ENCODE peak calls at places on chromosomes 12 and 14, in eight cellular contexts. One of them, this sample, is unnamed.

GRCh38 chr12:93115646-93116045 is 186.6 kb upstream of the EEA1 start:
- DNase-seq in tibial artery: no peak
- DNase-seq in AG10803: peak; percentile 39
- DNase-seq in stimulated activated CD4-positive, alpha-beta T cell treated with anti-CD3 and anti-CD28 coated beads, Interleukin-4, amount 100 ng/mL, for 1 hour: no peak
- DNase-seq in Caco-2: no peak
- DNase-seq in islet precursor cell: no peak
- DNase-seq in transverse colon: peak; percentile 30
- DNase-seq in activated T-helper 1 cell treated with Interleukin-2 at 50 U/mL for 16 hours: no peak
- DNase-seq in this sample: no peak

GRCh38 chr12:49621651-49622500 is 1.5 kb upstream of the PRPF40B start:
- DNase-seq in tibial artery: no peak
- DNase-seq in AG10803: no peak
- DNase-seq in stimulated activated CD4-positive, alpha-beta T cell treated with anti-CD3 and anti-CD28 coated beads, Interleukin-4, amount 100 ng/mL, for 1 hour: no peak
- DNase-seq in Caco-2: peak; percentile 31
- DNase-seq in islet precursor cell: peak; percentile 51
- DNase-seq in transverse colon: no peak
- DNase-seq in activated T-helper 1 cell treated with Interleukin-2 at 50 U/mL for 16 hours: no peak
- DNase-seq in this sample: no peak

GRCh38 chr14:69612759-69613145 is 1.4 kb downstream of the SUSD6 start:
- DNase-seq in tibial artery: no peak
- DNase-seq in AG10803: peak; percentile 23
- DNase-seq in stimulated activated CD4-positive, alpha-beta T cell treated with anti-CD3 and anti-CD28 coated beads, Interleukin-4, amount 100 ng/mL, for 1 hour: no peak
- DNase-seq in Caco-2: no peak
- DNase-seq in islet precursor cell: no peak
- DNase-seq in transverse colon: no peak
- DNase-seq in activated T-helper 1 cell treated with Interleukin-2 at 50 U/mL for 16 hours: no peak
- DNase-seq in this sample: no peak

GRCh38 chr12:60935981-60936761 is 1324.0 kb upstream of the USP15 start:
- DNase-seq in tibial artery: no peak
- DNase-seq in AG10803: no peak
- DNase-seq in stimulated activated CD4-positive, alpha-beta T cell treated with anti-CD3 and anti-CD28 coated beads, Interleukin-4, amount 100 ng/mL, for 1 hour: no peak
- DNase-seq in Caco-2: peak; percentile 4
- DNase-seq in islet precursor cell: peak; percentile 60
- DNase-seq in transverse colon: no peak
- DNase-seq in activated T-helper 1 cell treated with Interleukin-2 at 50 U/mL for 16 hours: no peak
- DNase-seq in this sample: no peak

GRCh38 chr14:30958555-30959407 is 66.7 kb upstream of the AP4S1 start:
- DNase-seq in tibial artery: no peak
- DNase-seq in AG10803: no peak
- DNase-seq in stimulated activated CD4-positive, alpha-beta T cell treated with anti-CD3 and anti-CD28 coated beads, Interleukin-4, amount 100 ng/mL, for 1 hour: no peak
- DNase-seq in Caco-2: no peak
- DNase-seq in islet precursor cell: no peak
- DNase-seq in transverse colon: no peak
- DNase-seq in activated T-helper 1 cell treated with Interleukin-2 at 50 U/mL for 16 hours: no peak
- DNase-seq in this sample: no peak

GRCh38 chr14:63045234-63045611 is at the start of gene KCNH5:
- DNase-seq in tibial artery: no peak
- DNase-seq in AG10803: peak; percentile 12
- DNase-seq in stimulated activated CD4-positive, alpha-beta T cell treated with anti-CD3 and anti-CD28 coated beads, Interleukin-4, amount 100 ng/mL, for 1 hour: peak; percentile 5
- DNase-seq in Caco-2: no peak
- DNase-seq in islet precursor cell: peak; percentile 94
- DNase-seq in transverse colon: no peak
- DNase-seq in activated T-helper 1 cell treated with Interleukin-2 at 50 U/mL for 16 hours: no peak
- DNase-seq in this sample: no peak

GRCh38 chr14:102949062-102949800 is 26.8 kb downstream of the AMN start:
- DNase-seq in tibial artery: no peak
- DNase-seq in AG10803: peak; percentile 81
- DNase-seq in stimulated activated CD4-positive, alpha-beta T cell treated with anti-CD3 and anti-CD28 coated beads, Interleukin-4, amount 100 ng/mL, for 1 hour: peak; percentile 32
- DNase-seq in Caco-2: no peak
- DNase-seq in islet precursor cell: peak; percentile 56
- DNase-seq in transverse colon: peak; percentile 48
- DNase-seq in activated T-helper 1 cell treated with Interleukin-2 at 50 U/mL for 16 hours: peak; percentile 18
- DNase-seq in this sample: peak; percentile 77

GRCh38 chr14:92093320-92093719 is 13.1 kb downstream of the ATXN3 start:
- DNase-seq in tibial artery: no peak
- DNase-seq in AG10803: no peak
- DNase-seq in stimulated activated CD4-positive, alpha-beta T cell treated with anti-CD3 and anti-CD28 coated beads, Interleukin-4, amount 100 ng/mL, for 1 hour: no peak
- DNase-seq in Caco-2: peak; percentile 13
- DNase-seq in islet precursor cell: no peak
- DNase-seq in transverse colon: no peak
- DNase-seq in activated T-helper 1 cell treated with Interleukin-2 at 50 U/mL for 16 hours: no peak
- DNase-seq in this sample: no peak

GRCh38 chr14:69133206-69134125 is 19.5 kb downstream of the DCAF5 start:
- DNase-seq in tibial artery: no peak
- DNase-seq in AG10803: peak; percentile 67
- DNase-seq in stimulated activated CD4-positive, alpha-beta T cell treated with anti-CD3 and anti-CD28 coated beads, Interleukin-4, amount 100 ng/mL, for 1 hour: no peak
- DNase-seq in Caco-2: peak; percentile 6
- DNase-seq in islet precursor cell: peak; percentile 53
- DNase-seq in transverse colon: no peak
- DNase-seq in activated T-helper 1 cell treated with Interleukin-2 at 50 U/mL for 16 hours: no peak
- DNase-seq in this sample: peak; percentile 13

GRCh38 chr14:100302616-100303015 is 3.6 kb downstream of the SLC25A29 start:
- DNase-seq in tibial artery: no peak
- DNase-seq in AG10803: no peak
- DNase-seq in stimulated activated CD4-positive, alpha-beta T cell treated with anti-CD3 and anti-CD28 coated beads, Interleukin-4, amount 100 ng/mL, for 1 hour: no peak
- DNase-seq in Caco-2: no peak
- DNase-seq in islet precursor cell: no peak
- DNase-seq in transverse colon: no peak
- DNase-seq in activated T-helper 1 cell treated with Interleukin-2 at 50 U/mL for 16 hours: no peak
- DNase-seq in this sample: no peak

GRCh38 chr12:11510671-11511070 is 115.3 kb upstream of the PRB2 start:
- DNase-seq in tibial artery: no peak
- DNase-seq in AG10803: no peak
- DNase-seq in stimulated activated CD4-positive, alpha-beta T cell treated with anti-CD3 and anti-CD28 coated beads, Interleukin-4, amount 100 ng/mL, for 1 hour: no peak
- DNase-seq in Caco-2: no peak
- DNase-seq in islet precursor cell: no peak
- DNase-seq in transverse colon: no peak
- DNase-seq in activated T-helper 1 cell treated with Interleukin-2 at 50 U/mL for 16 hours: no peak
- DNase-seq in this sample: no peak

GRCh38 chr12:92987846-92988621 is 58.9 kb upstream of the EEA1 start:
- DNase-seq in tibial artery: peak; percentile 48
- DNase-seq in AG10803: no peak
- DNase-seq in stimulated activated CD4-positive, alpha-beta T cell treated with anti-CD3 and anti-CD28 coated beads, Interleukin-4, amount 100 ng/mL, for 1 hour: no peak
- DNase-seq in Caco-2: peak; percentile 61
- DNase-seq in islet precursor cell: peak; percentile 72
- DNase-seq in transverse colon: peak; percentile 50
- DNase-seq in activated T-helper 1 cell treated with Interleukin-2 at 50 U/mL for 16 hours: no peak
- DNase-seq in this sample: peak; percentile 36

GRCh38 chr12:20212658-20213387 is 155.5 kb upstream of the PDE3A start:
- DNase-seq in tibial artery: peak; percentile 91
- DNase-seq in AG10803: peak; percentile 97
- DNase-seq in stimulated activated CD4-positive, alpha-beta T cell treated with anti-CD3 and anti-CD28 coated beads, Interleukin-4, amount 100 ng/mL, for 1 hour: no peak
- DNase-seq in Caco-2: peak; percentile 32
- DNase-seq in islet precursor cell: peak; percentile 99
- DNase-seq in transverse colon: peak; percentile 65
- DNase-seq in activated T-helper 1 cell treated with Interleukin-2 at 50 U/mL for 16 hours: no peak
- DNase-seq in this sample: peak; percentile 76

GRCh38 chr14:89428556-89429196 is 11.6 kb upstream of the FOXN3 start:
- DNase-seq in tibial artery: peak; percentile 57
- DNase-seq in AG10803: peak; percentile 61
- DNase-seq in stimulated activated CD4-positive, alpha-beta T cell treated with anti-CD3 and anti-CD28 coated beads, Interleukin-4, amount 100 ng/mL, for 1 hour: no peak
- DNase-seq in Caco-2: peak; percentile 3
- DNase-seq in islet precursor cell: peak; percentile 81
- DNase-seq in transverse colon: no peak
- DNase-seq in activated T-helper 1 cell treated with Interleukin-2 at 50 U/mL for 16 hours: no peak
- DNase-seq in this sample: peak; percentile 38

GRCh38 chr12:113659416-113659815 is 187.7 kb upstream of the LHX5 start:
- DNase-seq in tibial artery: no peak
- DNase-seq in AG10803: no peak
- DNase-seq in stimulated activated CD4-positive, alpha-beta T cell treated with anti-CD3 and anti-CD28 coated beads, Interleukin-4, amount 100 ng/mL, for 1 hour: no peak
- DNase-seq in Caco-2: no peak
- DNase-seq in islet precursor cell: no peak
- DNase-seq in transverse colon: no peak
- DNase-seq in activated T-helper 1 cell treated with Interleukin-2 at 50 U/mL for 16 hours: no peak
- DNase-seq in this sample: no peak

GRCh38 chr12:96719671-96720362 is 187.2 kb upstream of the NEDD1 start:
- DNase-seq in tibial artery: no peak
- DNase-seq in AG10803: peak; percentile 11
- DNase-seq in stimulated activated CD4-positive, alpha-beta T cell treated with anti-CD3 and anti-CD28 coated beads, Interleukin-4, amount 100 ng/mL, for 1 hour: no peak
- DNase-seq in Caco-2: no peak
- DNase-seq in islet precursor cell: no peak
- DNase-seq in transverse colon: peak; percentile 9
- DNase-seq in activated T-helper 1 cell treated with Interleukin-2 at 50 U/mL for 16 hours: no peak
- DNase-seq in this sample: no peak

GRCh38 chr12:10695852-10696251 is 22.0 kb upstream of the STYK1 start:
- DNase-seq in tibial artery: no peak
- DNase-seq in AG10803: no peak
- DNase-seq in stimulated activated CD4-positive, alpha-beta T cell treated with anti-CD3 and anti-CD28 coated beads, Interleukin-4, amount 100 ng/mL, for 1 hour: no peak
- DNase-seq in Caco-2: no peak
- DNase-seq in islet precursor cell: no peak
- DNase-seq in transverse colon: no peak
- DNase-seq in activated T-helper 1 cell treated with Interleukin-2 at 50 U/mL for 16 hours: no peak
- DNase-seq in this sample: no peak

GRCh38 chr14:99968156-99968920 is 96.9 kb upstream of the EVL start:
- DNase-seq in tibial artery: no peak
- DNase-seq in AG10803: peak; percentile 90
- DNase-seq in stimulated activated CD4-positive, alpha-beta T cell treated with anti-CD3 and anti-CD28 coated beads, Interleukin-4, amount 100 ng/mL, for 1 hour: no peak
- DNase-seq in Caco-2: no peak
- DNase-seq in islet precursor cell: no peak
- DNase-seq in transverse colon: no peak
- DNase-seq in activated T-helper 1 cell treated with Interleukin-2 at 50 U/mL for 16 hours: no peak
- DNase-seq in this sample: no peak

GRCh38 chr12:110791589-110791988 is 48.9 kb upstream of the PPP1CC start:
- DNase-seq in tibial artery: no peak
- DNase-seq in AG10803: no peak
- DNase-seq in stimulated activated CD4-positive, alpha-beta T cell treated with anti-CD3 and anti-CD28 coated beads, Interleukin-4, amount 100 ng/mL, for 1 hour: no peak
- DNase-seq in Caco-2: no peak
- DNase-seq in islet precursor cell: no peak
- DNase-seq in transverse colon: no peak
- DNase-seq in activated T-helper 1 cell treated with Interleukin-2 at 50 U/mL for 16 hours: no peak
- DNase-seq in this sample: no peak

GRCh38 chr14:73602994-73603393 is 9.3 kb upstream of the ACOT6 start:
- DNase-seq in tibial artery: no peak
- DNase-seq in AG10803: no peak
- DNase-seq in stimulated activated CD4-positive, alpha-beta T cell treated with anti-CD3 and anti-CD28 coated beads, Interleukin-4, amount 100 ng/mL, for 1 hour: no peak
- DNase-seq in Caco-2: no peak
- DNase-seq in islet precursor cell: no peak
- DNase-seq in transverse colon: no peak
- DNase-seq in activated T-helper 1 cell treated with Interleukin-2 at 50 U/mL for 16 hours: no peak
- DNase-seq in this sample: no peak

GRCh38 chr14:94306047-94306978 is 13.2 kb upstream of the SERPINA10 start:
- DNase-seq in tibial artery: no peak
- DNase-seq in AG10803: no peak
- DNase-seq in stimulated activated CD4-positive, alpha-beta T cell treated with anti-CD3 and anti-CD28 coated beads, Interleukin-4, amount 100 ng/mL, for 1 hour: no peak
- DNase-seq in Caco-2: no peak
- DNase-seq in islet precursor cell: peak; percentile 51
- DNase-seq in transverse colon: no peak
- DNase-seq in activated T-helper 1 cell treated with Interleukin-2 at 50 U/mL for 16 hours: no peak
- DNase-seq in this sample: no peak

GRCh38 chr14:68794130-68794855 is 1.4 kb upstream of the ZFP36L1 start:
- DNase-seq in tibial artery: peak; percentile 95
- DNase-seq in AG10803: peak; percentile 99
- DNase-seq in stimulated activated CD4-positive, alpha-beta T cell treated with anti-CD3 and anti-CD28 coated beads, Interleukin-4, amount 100 ng/mL, for 1 hour: peak; percentile 84
- DNase-seq in Caco-2: peak; percentile 71
- DNase-seq in islet precursor cell: peak; percentile 84
- DNase-seq in transverse colon: peak; percentile 85
- DNase-seq in activated T-helper 1 cell treated with Interleukin-2 at 50 U/mL for 16 hours: peak; percentile 70
- DNase-seq in this sample: peak; percentile 90

GRCh38 chr12:115464008-115464672 is 780.2 kb upstream of the TBX3 start:
- DNase-seq in tibial artery: no peak
- DNase-seq in AG10803: no peak
- DNase-seq in stimulated activated CD4-positive, alpha-beta T cell treated with anti-CD3 and anti-CD28 coated beads, Interleukin-4, amount 100 ng/mL, for 1 hour: no peak
- DNase-seq in Caco-2: no peak
- DNase-seq in islet precursor cell: no peak
- DNase-seq in transverse colon: no peak
- DNase-seq in activated T-helper 1 cell treated with Interleukin-2 at 50 U/mL for 16 hours: no peak
- DNase-seq in this sample: no peak

GRCh38 chr12:54527631-54527929 is 21.8 kb upstream of the PDE1B start:
- DNase-seq in tibial artery: no peak
- DNase-seq in AG10803: no peak
- DNase-seq in stimulated activated CD4-positive, alpha-beta T cell treated with anti-CD3 and anti-CD28 coated beads, Interleukin-4, amount 100 ng/mL, for 1 hour: no peak
- DNase-seq in Caco-2: no peak
- DNase-seq in islet precursor cell: no peak
- DNase-seq in transverse colon: no peak
- DNase-seq in activated T-helper 1 cell treated with Interleukin-2 at 50 U/mL for 16 hours: no peak
- DNase-seq in this sample: no peak

GRCh38 chr12:57435288-57435687 is 704 bp downstream of the INHBC start:
- DNase-seq in tibial artery: no peak
- DNase-seq in AG10803: no peak
- DNase-seq in stimulated activated CD4-positive, alpha-beta T cell treated with anti-CD3 and anti-CD28 coated beads, Interleukin-4, amount 100 ng/mL, for 1 hour: no peak
- DNase-seq in Caco-2: no peak
- DNase-seq in islet precursor cell: no peak
- DNase-seq in transverse colon: no peak
- DNase-seq in activated T-helper 1 cell treated with Interleukin-2 at 50 U/mL for 16 hours: no peak
- DNase-seq in this sample: no peak

GRCh38 chr12:103586132-103586531 is 941 bp upstream of the STAB2 start:
- DNase-seq in tibial artery: no peak
- DNase-seq in AG10803: no peak
- DNase-seq in stimulated activated CD4-positive, alpha-beta T cell treated with anti-CD3 and anti-CD28 coated beads, Interleukin-4, amount 100 ng/mL, for 1 hour: no peak
- DNase-seq in Caco-2: no peak
- DNase-seq in islet precursor cell: no peak
- DNase-seq in transverse colon: no peak
- DNase-seq in activated T-helper 1 cell treated with Interleukin-2 at 50 U/mL for 16 hours: no peak
- DNase-seq in this sample: no peak

GRCh38 chr14:45716506-45716905 is 463.5 kb upstream of the MIS18BP1 start:
- DNase-seq in tibial artery: no peak
- DNase-seq in AG10803: no peak
- DNase-seq in stimulated activated CD4-positive, alpha-beta T cell treated with anti-CD3 and anti-CD28 coated beads, Interleukin-4, amount 100 ng/mL, for 1 hour: no peak
- DNase-seq in Caco-2: peak; percentile 30
- DNase-seq in islet precursor cell: no peak
- DNase-seq in transverse colon: no peak
- DNase-seq in activated T-helper 1 cell treated with Interleukin-2 at 50 U/mL for 16 hours: no peak
- DNase-seq in this sample: no peak

GRCh38 chr12:132617822-132618682 is 524 bp upstream of the P2RX2 start:
- DNase-seq in tibial artery: no peak
- DNase-seq in AG10803: no peak
- DNase-seq in stimulated activated CD4-positive, alpha-beta T cell treated with anti-CD3 and anti-CD28 coated beads, Interleukin-4, amount 100 ng/mL, for 1 hour: no peak
- DNase-seq in Caco-2: no peak
- DNase-seq in islet precursor cell: peak; percentile 60
- DNase-seq in transverse colon: no peak
- DNase-seq in activated T-helper 1 cell treated with Interleukin-2 at 50 U/mL for 16 hours: no peak
- DNase-seq in this sample: no peak

GRCh38 chr12:132162508-132163031 is 18.3 kb downstream of the NOC4L start:
- DNase-seq in tibial artery: peak; percentile 35
- DNase-seq in AG10803: peak; percentile 86
- DNase-seq in stimulated activated CD4-positive, alpha-beta T cell treated with anti-CD3 and anti-CD28 coated beads, Interleukin-4, amount 100 ng/mL, for 1 hour: no peak
- DNase-seq in Caco-2: no peak
- DNase-seq in islet precursor cell: no peak
- DNase-seq in transverse colon: no peak
- DNase-seq in activated T-helper 1 cell treated with Interleukin-2 at 50 U/mL for 16 hours: no peak
- DNase-seq in this sample: no peak